ENCODE peak calls at places on chromosomes 16 and 17, in ten cellular contexts. One of them, this sample, is unnamed.

GRCh38 chr16:2341456-2342447 is 1.2 kb upstream of the ABCA3 start:
- DNase-seq in B cell: peak
- DNase-seq in memory B cell: peak
- DNase-seq in AG04450: no peak
- DNase-seq in fibroblast of lung: no peak
- DNase-seq in COR-L47: no peak
- DNase-seq in HTR-8/SVneo: no peak
- DNase-seq in NCI-H187 treated with DMSO at 0.1 percent for 48 hours: no peak
- DNase-seq in activated CD8-positive, alpha-beta T cell treated with anti-CD3 and anti-CD28 coated beads, Interleukin-2, amount 10 ng/mL, durations not matched to agents 7 days and 5 days: no peak
- DNase-seq in transverse colon: peak
- DNase-seq in this sample: no peak

GRCh38 chr17:6546069-6546718 is 10.2 kb downstream of the PITPNM3 start:
- DNase-seq in COR-L47: no peak
- DNase-seq in NCI-H187 treated with DMSO at 0.1 percent for 48 hours: no peak
- DNase-seq in transverse colon: no peak
- DNase-seq in memory B cell: no peak
- DNase-seq in HTR-8/SVneo: no peak
- DNase-seq in fibroblast of lung: peak
- DNase-seq in activated CD8-positive, alpha-beta T cell treated with anti-CD3 and anti-CD28 coated beads, Interleukin-2, amount 10 ng/mL, durations not matched to agents 7 days and 5 days: no peak
- DNase-seq in AG04450: no peak
- DNase-seq in B cell: no peak
- DNase-seq in this sample: no peak

GRCh38 chr16:912684-913613 is 57.8 kb downstream of the LMF1 start:
- DNase-seq in NCI-H187 treated with DMSO at 0.1 percent for 48 hours: no peak
- DNase-seq in HTR-8/SVneo: no peak
- DNase-seq in memory B cell: no peak
- DNase-seq in B cell: no peak
- DNase-seq in fibroblast of lung: no peak
- DNase-seq in transverse colon: no peak
- DNase-seq in COR-L47: peak
- DNase-seq in AG04450: no peak
- DNase-seq in activated CD8-positive, alpha-beta T cell treated with anti-CD3 and anti-CD28 coated beads, Interleukin-2, amount 10 ng/mL, durations not matched to agents 7 days and 5 days: no peak
- DNase-seq in this sample: no peak

GRCh38 chr16:71282943-71283342 is 6.3 kb downstream of the CMTR2 start:
- DNase-seq in B cell: no peak
- DNase-seq in fibroblast of lung: no peak
- DNase-seq in HTR-8/SVneo: no peak
- DNase-seq in activated CD8-positive, alpha-beta T cell treated with anti-CD3 and anti-CD28 coated beads, Interleukin-2, amount 10 ng/mL, durations not matched to agents 7 days and 5 days: no peak
- DNase-seq in transverse colon: no peak
- DNase-seq in NCI-H187 treated with DMSO at 0.1 percent for 48 hours: no peak
- DNase-seq in memory B cell: no peak
- DNase-seq in COR-L47: no peak
- DNase-seq in AG04450: no peak
- DNase-seq in this sample: no peak

GRCh38 chr17:65198653-65199382 is 61.6 kb downstream of the RGS9 start:
- DNase-seq in COR-L47: peak
- DNase-seq in transverse colon: no peak
- DNase-seq in memory B cell: peak
- DNase-seq in AG04450: no peak
- DNase-seq in NCI-H187 treated with DMSO at 0.1 percent for 48 hours: peak
- DNase-seq in activated CD8-positive, alpha-beta T cell treated with anti-CD3 and anti-CD28 coated beads, Interleukin-2, amount 10 ng/mL, durations not matched to agents 7 days and 5 days: no peak
- DNase-seq in HTR-8/SVneo: peak
- DNase-seq in fibroblast of lung: peak
- DNase-seq in B cell: peak
- DNase-seq in this sample: peak

GRCh38 chr16:24125199-24125598 is 130.9 kb upstream of the CACNG3 start:
- DNase-seq in HTR-8/SVneo: no peak
- DNase-seq in transverse colon: no peak
- DNase-seq in memory B cell: no peak
- DNase-seq in B cell: no peak
- DNase-seq in fibroblast of lung: no peak
- DNase-seq in NCI-H187 treated with DMSO at 0.1 percent for 48 hours: no peak
- DNase-seq in activated CD8-positive, alpha-beta T cell treated with anti-CD3 and anti-CD28 coated beads, Interleukin-2, amount 10 ng/mL, durations not matched to agents 7 days and 5 days: no peak
- DNase-seq in AG04450: no peak
- DNase-seq in COR-L47: no peak
- DNase-seq in this sample: no peak

GRCh38 chr16:1642753-1643152 is 30.6 kb downstream of the CRAMP1 start:
- DNase-seq in AG04450: no peak
- DNase-seq in B cell: no peak
- DNase-seq in fibroblast of lung: no peak
- DNase-seq in memory B cell: no peak
- DNase-seq in COR-L47: no peak
- DNase-seq in NCI-H187 treated with DMSO at 0.1 percent for 48 hours: no peak
- DNase-seq in transverse colon: no peak
- DNase-seq in HTR-8/SVneo: no peak
- DNase-seq in activated CD8-positive, alpha-beta T cell treated with anti-CD3 and anti-CD28 coated beads, Interleukin-2, amount 10 ng/mL, durations not matched to agents 7 days and 5 days: no peak
- DNase-seq in this sample: no peak

GRCh38 chr17:47199627-47200324 is 9.4 kb upstream of the MYL4 start:
- DNase-seq in activated CD8-positive, alpha-beta T cell treated with anti-CD3 and anti-CD28 coated beads, Interleukin-2, amount 10 ng/mL, durations not matched to agents 7 days and 5 days: no peak
- DNase-seq in B cell: peak
- DNase-seq in NCI-H187 treated with DMSO at 0.1 percent for 48 hours: no peak
- DNase-seq in AG04450: no peak
- DNase-seq in HTR-8/SVneo: no peak
- DNase-seq in memory B cell: no peak
- DNase-seq in COR-L47: no peak
- DNase-seq in fibroblast of lung: no peak
- DNase-seq in transverse colon: no peak
- DNase-seq in this sample: no peak

This sample was measured in NCI-H774.